ENCODE peak calls at places on chromosomes 7 and 10, in seven cellular contexts. One of them, this sample, is unnamed.

GRCh38 chr7:91949221-91950009 is 8.8 kb downstream of the AKAP9 start:
- DNase-seq in C1 segment of cervical spinal cord: no peak
- DNase-seq in NCI-H460: no peak
- DNase-seq in cardiac fibroblast: no peak
- DNase-seq in EL: peak; percentile 22
- DNase-seq in CD8-positive, alpha-beta T cell: no peak
- DNase-seq in left colon: no peak
- DNase-seq in this sample: peak; percentile 24

GRCh38 chr7:124856299-124856888 is 73.2 kb downstream of the POT1 start:
- DNase-seq in cardiac fibroblast: peak; percentile 58
- DNase-seq in EL: peak; percentile 42
- DNase-seq in CD8-positive, alpha-beta T cell: no peak
- DNase-seq in NCI-H460: peak; percentile 43
- DNase-seq in C1 segment of cervical spinal cord: peak; percentile 14
- DNase-seq in left colon: no peak
- DNase-seq in this sample: peak; percentile 82

GRCh38 chr10:32985781-32986350 is 27.8 kb upstream of the ITGB1 start:
- DNase-seq in NCI-H460: peak; percentile 89
- DNase-seq in left colon: no peak
- DNase-seq in C1 segment of cervical spinal cord: no peak
- DNase-seq in CD8-positive, alpha-beta T cell: no peak
- DNase-seq in cardiac fibroblast: peak; percentile 95
- DNase-seq in EL: peak; percentile 82
- DNase-seq in this sample: peak; percentile 87

GRCh38 chr7:115910541-115911164 is 119.9 kb downstream of the TFEC start:
- DNase-seq in NCI-H460: peak; percentile 38
- DNase-seq in CD8-positive, alpha-beta T cell: no peak
- DNase-seq in EL: peak; percentile 25
- DNase-seq in C1 segment of cervical spinal cord: peak; percentile 1
- DNase-seq in left colon: no peak
- DNase-seq in cardiac fibroblast: peak; percentile 49
- DNase-seq in this sample: peak; percentile 74

GRCh38 chr7:102914585-102914984 is 1.8 kb downstream of the LRRC17 start:
- DNase-seq in EL: no peak
- DNase-seq in cardiac fibroblast: peak; percentile 97
- DNase-seq in NCI-H460: no peak
- DNase-seq in C1 segment of cervical spinal cord: no peak
- DNase-seq in left colon: no peak
- DNase-seq in CD8-positive, alpha-beta T cell: no peak
- DNase-seq in this sample: no peak

GRCh38 chr7:27651702-27652101 is 11.0 kb downstream of the HIBADH start:
- DNase-seq in NCI-H460: no peak
- DNase-seq in CD8-positive, alpha-beta T cell: no peak
- DNase-seq in EL: peak; percentile 47
- DNase-seq in cardiac fibroblast: peak; percentile 37
- DNase-seq in C1 segment of cervical spinal cord: no peak
- DNase-seq in left colon: no peak
- DNase-seq in this sample: no peak

GRCh38 chr7:140060788-140061606 is 1.8 kb downstream of the PARP12 start:
- DNase-seq in NCI-H460: no peak
- DNase-seq in cardiac fibroblast: peak; percentile 93
- DNase-seq in C1 segment of cervical spinal cord: no peak
- DNase-seq in left colon: peak; percentile 52
- DNase-seq in EL: peak; percentile 39
- DNase-seq in CD8-positive, alpha-beta T cell: no peak
- DNase-seq in this sample: no peak

GRCh38 chr7:105916603-105917002 is 40.2 kb upstream of the ATXN7L1 start:
- DNase-seq in C1 segment of cervical spinal cord: no peak
- DNase-seq in left colon: no peak
- DNase-seq in CD8-positive, alpha-beta T cell: no peak
- DNase-seq in EL: peak; percentile 63
- DNase-seq in NCI-H460: no peak
- DNase-seq in cardiac fibroblast: peak; percentile 64
- DNase-seq in this sample: no peak

GRCh38 chr10:92395271-92395670 is 104.3 kb downstream of the MARCHF5 start:
- DNase-seq in C1 segment of cervical spinal cord: no peak
- DNase-seq in NCI-H460: no peak
- DNase-seq in left colon: no peak
- DNase-seq in EL: no peak
- DNase-seq in CD8-positive, alpha-beta T cell: no peak
- DNase-seq in cardiac fibroblast: no peak
- DNase-seq in this sample: no peak

GRCh38 chr10:74439213-74439612 is 288.2 kb downstream of the ADK start:
- DNase-seq in cardiac fibroblast: peak; percentile 45
- DNase-seq in left colon: no peak
- DNase-seq in NCI-H460: no peak
- DNase-seq in CD8-positive, alpha-beta T cell: no peak
- DNase-seq in EL: no peak
- DNase-seq in C1 segment of cervical spinal cord: no peak
- DNase-seq in this sample: no peak